ENCODE peak calls at places on chromosomes 7 and 10, in seven cellular contexts. One of them, this sample, is unnamed.

GRCh38 chr7:29350351-29350750 is 155.8 kb downstream of the CHN2 start:
- DNase-seq in amniotic stem cell: no peak
- DNase-seq in T-helper 9 cell: no peak
- DNase-seq in stimulated activated CD4-positive, alpha-beta T cell treated with anti-CD3 and anti-CD28 coated beads, Interleukin-2, amount 100 ng/mL, for 48 hours: no peak
- DNase-seq in NCI-H1417: peak; percentile 98
- DNase-seq in NCI-H526: peak; percentile 75
- DNase-seq in T1000: no peak
- DNase-seq in this sample: no peak

GRCh38 chr10:46547331-46547880 is 9.1 kb downstream of the GPRIN2 start:
- DNase-seq in NCI-H526: no peak
- DNase-seq in T-helper 9 cell: no peak
- DNase-seq in T1000: no peak
- DNase-seq in NCI-H1417: no peak
- DNase-seq in stimulated activated CD4-positive, alpha-beta T cell treated with anti-CD3 and anti-CD28 coated beads, Interleukin-2, amount 100 ng/mL, for 48 hours: no peak
- DNase-seq in amniotic stem cell: no peak
- DNase-seq in this sample: peak; percentile 85

GRCh38 chr7:84735021-84735420 is 451.8 kb downstream of the SEMA3D start:
- DNase-seq in NCI-H526: no peak
- DNase-seq in T1000: no peak
- DNase-seq in T-helper 9 cell: no peak
- DNase-seq in stimulated activated CD4-positive, alpha-beta T cell treated with anti-CD3 and anti-CD28 coated beads, Interleukin-2, amount 100 ng/mL, for 48 hours: no peak
- DNase-seq in NCI-H1417: no peak
- DNase-seq in amniotic stem cell: no peak
- DNase-seq in this sample: no peak

GRCh38 chr10:132227851-132228390 is 41.2 kb downstream of the DPYSL4 start:
- DNase-seq in stimulated activated CD4-positive, alpha-beta T cell treated with anti-CD3 and anti-CD28 coated beads, Interleukin-2, amount 100 ng/mL, for 48 hours: no peak
- DNase-seq in amniotic stem cell: no peak
- DNase-seq in NCI-H1417: no peak
- DNase-seq in T1000: no peak
- DNase-seq in T-helper 9 cell: no peak
- DNase-seq in NCI-H526: no peak
- DNase-seq in this sample: no peak

GRCh38 chr7:96314402-96315108 is 7.3 kb downstream of the SLC25A13 start:
- DNase-seq in NCI-H1417: no peak
- DNase-seq in stimulated activated CD4-positive, alpha-beta T cell treated with anti-CD3 and anti-CD28 coated beads, Interleukin-2, amount 100 ng/mL, for 48 hours: no peak
- DNase-seq in NCI-H526: no peak
- DNase-seq in T-helper 9 cell: no peak
- DNase-seq in T1000: peak; percentile 7
- DNase-seq in amniotic stem cell: no peak
- DNase-seq in this sample: no peak

GRCh38 chr7:33142585-33142984 is 13.2 kb downstream of the BBS9 start:
- DNase-seq in T1000: no peak
- DNase-seq in T-helper 9 cell: no peak
- DNase-seq in amniotic stem cell: no peak
- DNase-seq in NCI-H1417: no peak
- DNase-seq in NCI-H526: no peak
- DNase-seq in stimulated activated CD4-positive, alpha-beta T cell treated with anti-CD3 and anti-CD28 coated beads, Interleukin-2, amount 100 ng/mL, for 48 hours: no peak
- DNase-seq in this sample: no peak

GRCh38 chr7:129295015-129295423 is 70.2 kb downstream of the AHCYL2 start:
- DNase-seq in T-helper 9 cell: no peak
- DNase-seq in stimulated activated CD4-positive, alpha-beta T cell treated with anti-CD3 and anti-CD28 coated beads, Interleukin-2, amount 100 ng/mL, for 48 hours: no peak
- DNase-seq in NCI-H526: no peak
- DNase-seq in NCI-H1417: no peak
- DNase-seq in T1000: no peak
- DNase-seq in amniotic stem cell: peak; percentile 54
- DNase-seq in this sample: no peak

GRCh38 chr7:77444123-77444522 is 28.0 kb upstream of the GSAP start:
- DNase-seq in NCI-H526: no peak
- DNase-seq in T-helper 9 cell: no peak
- DNase-seq in NCI-H1417: peak; percentile 32
- DNase-seq in T1000: no peak
- DNase-seq in stimulated activated CD4-positive, alpha-beta T cell treated with anti-CD3 and anti-CD28 coated beads, Interleukin-2, amount 100 ng/mL, for 48 hours: no peak
- DNase-seq in amniotic stem cell: no peak
- DNase-seq in this sample: no peak

GRCh38 chr10:13338337-13339128 is 9.6 kb downstream of the SEPHS1 start:
- DNase-seq in NCI-H526: no peak
- DNase-seq in amniotic stem cell: peak; percentile 59
- DNase-seq in stimulated activated CD4-positive, alpha-beta T cell treated with anti-CD3 and anti-CD28 coated beads, Interleukin-2, amount 100 ng/mL, for 48 hours: no peak
- DNase-seq in NCI-H1417: no peak
- DNase-seq in T1000: no peak
- DNase-seq in T-helper 9 cell: no peak
- DNase-seq in this sample: no peak

GRCh38 chr10:6232846-6233724 is 30.4 kb downstream of the PFKFB3 start:
- DNase-seq in T1000: no peak
- DNase-seq in NCI-H1417: no peak
- DNase-seq in T-helper 9 cell: no peak
- DNase-seq in amniotic stem cell: no peak
- DNase-seq in stimulated activated CD4-positive, alpha-beta T cell treated with anti-CD3 and anti-CD28 coated beads, Interleukin-2, amount 100 ng/mL, for 48 hours: no peak
- DNase-seq in NCI-H526: no peak
- DNase-seq in this sample: no peak

GRCh38 chr10:69576334-69577011 is 3.3 kb upstream of the NEUROG3 start:
- DNase-seq in NCI-H1417: peak; percentile 59
- DNase-seq in NCI-H526: no peak
- DNase-seq in T1000: no peak
- DNase-seq in T-helper 9 cell: no peak
- DNase-seq in stimulated activated CD4-positive, alpha-beta T cell treated with anti-CD3 and anti-CD28 coated beads, Interleukin-2, amount 100 ng/mL, for 48 hours: no peak
- DNase-seq in amniotic stem cell: no peak
- DNase-seq in this sample: no peak

GRCh38 chr7:106736508-106737201 is 75.7 kb upstream of the CCDC71L start:
- DNase-seq in amniotic stem cell: peak; percentile 61
- DNase-seq in NCI-H1417: peak; percentile 71
- DNase-seq in NCI-H526: peak; percentile 48
- DNase-seq in T-helper 9 cell: peak; percentile 9
- DNase-seq in stimulated activated CD4-positive, alpha-beta T cell treated with anti-CD3 and anti-CD28 coated beads, Interleukin-2, amount 100 ng/mL, for 48 hours: peak; percentile 19
- DNase-seq in T1000: peak; percentile 2
- DNase-seq in this sample: no peak

GRCh38 chr7:45985902-45986301 is 64.8 kb upstream of the IGFBP3 start:
- DNase-seq in NCI-H526: no peak
- DNase-seq in amniotic stem cell: no peak
- DNase-seq in T1000: no peak
- DNase-seq in T-helper 9 cell: no peak
- DNase-seq in NCI-H1417: no peak
- DNase-seq in stimulated activated CD4-positive, alpha-beta T cell treated with anti-CD3 and anti-CD28 coated beads, Interleukin-2, amount 100 ng/mL, for 48 hours: no peak
- DNase-seq in this sample: no peak

GRCh38 chr10:43683451-43684197 is 34.9 kb upstream of the ZNF32 start:
- DNase-seq in T-helper 9 cell: no peak
- DNase-seq in NCI-H526: no peak
- DNase-seq in T1000: no peak
- DNase-seq in stimulated activated CD4-positive, alpha-beta T cell treated with anti-CD3 and anti-CD28 coated beads, Interleukin-2, amount 100 ng/mL, for 48 hours: peak; percentile 18
- DNase-seq in NCI-H1417: peak; percentile 4
- DNase-seq in amniotic stem cell: no peak
- DNase-seq in this sample: no peak